ENCODE peak calls at places on chromosomes 6 and 20, in seven cellular contexts. E, N, M, P, G, S and T are unnamed samples.

GRCh38 chr6:134079406-134079921 is 27.0 kb upstream of the SLC2A12 start:
- DNase-seq in E (no peak), N (peak; percentile 27), M (no peak), P (no peak), G (no peak), S (no peak), T (no peak)

GRCh38 chr20:36893801-36894200 is 17.9 kb downstream of the TLDC2 start:
- DNase-seq in E (no peak), N (no peak), M (no peak), P (no peak), G (no peak), S (no peak), T (no peak)

GRCh38 chr6:104710543-104711335 is 149.0 kb downstream of the HACE1 start:
- DNase-seq in E (no peak), N (no peak), M (no peak), P (no peak), G (peak; percentile 6), S (no peak), T (no peak)

GRCh38 chr6:34246249-34246562 is 2.6 kb downstream of the SMIM29 start:
- DNase-seq in E (no peak), N (no peak), M (no peak), P (no peak), G (no peak), S (no peak), T (no peak)

GRCh38 chr6:26484161-26484560 is 15.9 kb upstream of the BTN1A1 start:
- DNase-seq in E (no peak), N (no peak), M (no peak), P (no peak), G (no peak), S (no peak), T (no peak)

GRCh38 chr6:113017316-113017715 is 670.2 kb downstream of the RFPL4B start:
- DNase-seq in E (no peak), N (no peak), M (no peak), P (no peak), G (no peak), S (no peak), T (no peak)

GRCh38 chr6:44043479-44044153 is 83.6 kb downstream of the MRPL14 start:
- DNase-seq in E (peak; percentile 86), N (no peak), M (peak; percentile 49), P (no peak), G (peak; percentile 43), S (no peak), T (no peak)

GRCh38 chr20:33262658-33263065 is 20.4 kb upstream of the BPIFB1 start:
- DNase-seq in E (peak; percentile 33), N (no peak), M (no peak), P (no peak), G (peak; percentile 53), S (peak; percentile 40), T (no peak)

GRCh38 chr20:48986899-48987298 is 59.2 kb upstream of the CSE1L start:
- DNase-seq in E (peak; percentile 17), N (no peak), M (no peak), P (no peak), G (no peak), S (peak; percentile 39), T (no peak)

GRCh38 chr6:169669889-169670288 is 31.9 kb downstream of the WDR27 start:
- DNase-seq in E (no peak), N (no peak), M (no peak), P (no peak), G (peak; percentile 32), S (peak; percentile 98), T (no peak)

GRCh38 chr6:147192278-147192911 is 11.8 kb upstream of the STXBP5 start:
- DNase-seq in E (no peak), N (no peak), M (no peak), P (no peak), G (no peak), S (no peak), T (no peak)

GRCh38 chr6:93566285-93566684 is 146.9 kb upstream of the EPHA7 start:
- DNase-seq in E (no peak), N (no peak), M (no peak), P (no peak), G (no peak), S (no peak), T (no peak)

GRCh38 chr6:147106759-147107401 is 97.3 kb upstream of the STXBP5 start:
- DNase-seq in E (no peak), N (no peak), M (no peak), P (no peak), G (peak; percentile 83), S (no peak), T (no peak)

GRCh38 chr6:62284725-62285124 is 1.3 kb downstream of the KHDRBS2 start:
- DNase-seq in E (no peak), N (no peak), M (no peak), P (no peak), G (no peak), S (no peak), T (no peak)

GRCh38 chr20:1370548-1371110 is 22.2 kb downstream of the FKBP1A start:
- DNase-seq in E (no peak), N (no peak), M (no peak), P (no peak), G (peak; percentile 67), S (no peak), T (no peak)

GRCh38 chr20:3804781-3805180 is 8.7 kb downstream of the CDC25B start:
- DNase-seq in E (no peak), N (no peak), M (peak; percentile 16), P (no peak), G (no peak), S (no peak), T (no peak)

GRCh38 chr20:61584851-61585250 is 332.8 kb downstream of the CDH4 start:
- DNase-seq in E (no peak), N (no peak), M (peak; percentile 83), P (no peak), G (no peak), S (no peak), T (no peak)

GRCh38 chr6:5085638-5086293 is 625 bp downstream of the PPP1R3G start:
- DNase-seq in E (no peak), N (no peak), M (peak; percentile 57), P (no peak), G (peak; percentile 30), S (peak; percentile 70), T (no peak)

GRCh38 chr20:34834459-34834893 is 9.0 kb upstream of the NCOA6 start:
- DNase-seq in E (peak; percentile 28), N (no peak), M (no peak), P (no peak), G (peak; percentile 45), S (peak; percentile 50), T (no peak)

GRCh38 chr20:31698803-31699718 is 23.6 kb downstream of the BCL2L1 start:
- DNase-seq in E (peak; percentile 57), N (peak; percentile 35), M (peak; percentile 62), P (no peak), G (peak; percentile 98), S (peak; percentile 96), T (no peak)

GRCh38 chr20:33925867-33926266 is 67.8 kb upstream of the RALY start:
- DNase-seq in E (no peak), N (no peak), M (no peak), P (no peak), G (peak; percentile 42), S (no peak), T (no peak)

GRCh38 chr6:149846321-149846720 is 17.8 kb downstream of the LRP11 start:
- DNase-seq in E (no peak), N (no peak), M (no peak), P (no peak), G (peak; percentile 95), S (no peak), T (no peak)

DNA sequence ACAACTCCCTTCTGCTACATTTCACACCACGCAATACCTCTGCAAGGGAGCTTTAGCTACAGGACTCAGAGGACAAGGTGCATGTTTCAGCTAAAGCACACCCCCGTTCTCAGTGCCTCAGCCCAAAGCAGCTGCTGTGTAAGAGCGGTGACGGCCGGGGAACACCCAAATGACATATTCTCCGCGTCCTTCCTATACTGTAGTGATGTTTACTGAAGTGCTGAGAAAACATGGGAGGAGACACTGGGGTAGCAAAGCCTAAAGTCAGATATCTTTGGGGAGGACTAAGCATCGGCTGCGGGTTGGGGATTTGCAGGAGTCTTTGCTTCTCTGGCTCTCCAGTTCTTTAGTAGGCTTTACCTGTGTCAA is 1.7 kb downstream of the SLC22A23 start:
- DNase-seq in E (peak; percentile 54), N (no peak), M (no peak), P (no peak), G (no peak), S (no peak), T (no peak)
- H3K4me3 ChIP-seq in E (peak overlapping the region; percentile 43), N (peak overlapping the region; percentile 79), M (peak overlapping the region; percentile 62), P (peak overlapping the region; percentile 49), G (no peak overlapping the region), S (no peak overlapping the region), T (peak overlapping the region; percentile 86)

DNA sequence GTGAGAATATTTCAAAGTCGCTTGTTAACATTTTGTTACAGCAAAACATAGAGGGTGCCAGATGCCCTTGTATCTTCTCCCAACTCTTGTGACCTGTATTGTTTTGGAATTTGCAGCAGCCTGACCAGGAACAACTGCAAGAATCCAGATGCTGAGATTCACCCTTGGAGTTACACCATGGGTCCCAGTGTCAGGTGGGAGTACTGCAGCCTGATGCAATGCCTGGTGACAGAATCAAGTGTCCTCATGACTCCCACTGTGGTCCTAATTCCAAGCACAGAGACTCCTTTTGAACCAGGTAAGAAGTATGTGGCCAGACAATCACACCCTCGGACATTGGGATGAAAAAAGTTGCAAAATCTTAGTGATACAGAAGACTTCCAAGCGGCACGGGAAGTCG is 79.6 kb upstream of the MAP3K4 start:
- DNase-seq in E (no peak), N (no peak), M (no peak), P (no peak), G (no peak), S (no peak), T (no peak)
- TF ChIP-seq POLR2A in E (no peak), N (no peak), M (no peak), P (no peak), G (no peak), S (no peak), T (no peak)

GRCh38 chr6:42885702-42886101 is 6.3 kb downstream of the RPL7L1 start:
- DNase-seq in E (no peak), N (no peak), M (no peak), P (no peak), G (no peak), S (no peak), T (no peak)
- H3K4me3 ChIP-seq in E (no peak overlapping the region), N (no peak overlapping the region), M (no peak overlapping the region), P (no peak overlapping the region), G (no peak overlapping the region), S (no peak overlapping the region), T (no peak overlapping the region)

GRCh38 chr6:52361945-52362442 is at the start of gene PAQR8:
- DNase-seq in E (peak; percentile 96), N (peak; percentile 75), M (peak; percentile 88), P (peak; percentile 38), G (peak; percentile 51), S (peak; percentile 66), T (peak; percentile 8)
- TF ChIP-seq POLR2A in E (peak; percentile 66), N (peak; percentile 62), M (no peak), P (peak; percentile 71), G (no peak), S (peak; percentile 42), T (no peak)